ENCODE peak calls at places on chromosomes 6 and 20, in eight cellular contexts. G is Peyer's patch, R is WTC11, V is Caco-2, O is fibroblast of mammary gland, Z is GM12865, I is nephron progenitor cell, N is A549. B is an unnamed sample.

GRCh38 chr6:15250440-15251168 is 4.7 kb downstream of the JARID2 start:
- DNase-seq in Z (no peak), G (no peak), V (no peak), N (no peak), I (no peak), O (no peak), R (no peak), B (no peak)

GRCh38 chr20:52084727-52085126 is 106.9 kb downstream of the ZFP64 start:
- DNase-seq in O (no peak), N (no peak), R (no peak), Z (no peak), V (no peak), I (no peak), G (no peak), B (no peak)

GRCh38 chr6:127952831-127953230 is 52.0 kb upstream of the THEMIS start:
- DNase-seq in N (no peak), R (no peak), I (no peak), O (no peak), Z (no peak), V (no peak), G (no peak), B (no peak)

GRCh38 chr20:63394635-63395455 is 33.7 kb upstream of the CHRNA4 start:
- DNase-seq in O (no peak), V (no peak), G (no peak), Z (no peak), I (no peak), R (no peak), N (no peak), B (no peak)

GRCh38 chr20:47489448-47489872 is 12.2 kb upstream of the NCOA3 start:
- DNase-seq in G (peak; percentile 71), O (no peak), I (no peak), Z (peak; percentile 89), V (no peak), N (no peak), R (no peak), B (no peak)

GRCh38 chr6:49528571-49528970 is 21.9 kb upstream of the C6orf141 start:
- DNase-seq in V (no peak), G (no peak), O (no peak), Z (no peak), R (no peak), I (no peak), N (no peak), B (no peak)

GRCh38 chr6:127457444-127458064 is 1.6 kb downstream of the KIAA0408 start:
- DNase-seq in G (no peak), O (peak; percentile 86), Z (no peak), R (no peak), V (no peak), N (no peak), I (no peak), B (no peak)

GRCh38 chr6:33837971-33838665 is 34.3 kb upstream of the MLN start:
- DNase-seq in N (no peak), Z (no peak), V (no peak), O (peak; percentile 47), R (peak; percentile 49), I (peak; percentile 46), G (no peak), B (no peak)

DNA sequence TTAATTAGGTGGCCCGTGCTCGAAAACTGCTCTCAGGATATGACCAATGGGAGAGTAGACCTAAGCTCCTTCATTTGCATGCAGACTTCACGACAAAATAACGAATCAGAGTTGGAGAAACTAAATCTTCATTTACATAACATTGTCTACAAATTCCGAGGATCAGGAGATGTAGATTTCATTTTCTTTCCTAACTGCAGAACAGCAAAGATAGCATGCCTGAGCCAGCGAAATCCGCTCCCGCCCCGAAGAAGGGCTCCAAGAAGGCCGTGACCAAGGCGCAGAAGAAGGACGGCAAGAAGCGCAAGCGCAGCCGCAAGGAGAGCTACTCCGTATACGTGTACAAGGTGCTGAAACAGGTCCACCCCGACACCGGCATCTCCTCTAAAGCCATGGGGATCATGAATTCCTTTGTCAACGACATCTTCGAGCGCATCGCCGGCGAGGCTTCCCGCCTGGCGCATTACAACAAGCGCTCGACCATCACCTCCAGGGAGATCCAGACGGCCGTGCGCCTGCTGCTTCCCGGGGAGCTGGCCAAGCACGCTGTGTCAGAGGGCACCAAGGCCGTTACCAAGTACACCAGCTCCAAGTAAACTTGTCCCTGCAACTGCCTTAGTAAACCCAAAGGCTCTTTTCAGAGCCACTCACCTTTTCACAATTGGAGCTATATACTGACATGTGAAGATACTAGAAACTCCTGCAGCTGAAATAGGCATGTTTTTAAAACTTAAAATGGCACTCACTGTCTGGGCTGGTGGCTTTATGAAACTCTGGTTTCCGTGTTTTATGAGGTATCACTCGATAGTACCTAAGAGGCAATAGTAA is 96.6 kb downstream of the HFE start:
- DNase-seq in N (no peak), I (peak; percentile 63), V (peak; percentile 63), Z (peak; percentile 82), O (peak; percentile 85), G (peak; percentile 43), R (peak; percentile 74), B (peak; percentile 48)
- TF ChIP-seq CTCF in N (no peak), I (no peak), V (no peak), Z (no peak), O (no peak), G (no peak), R (no peak), B (no peak)

GRCh38 chr20:35340436-35340835 is 48.2 kb upstream of the FAM83C start:
- DNase-seq in I (no peak), O (no peak), Z (no peak), G (no peak), R (no peak), N (no peak), V (no peak), B (no peak)

GRCh38 chr20:35344354-35344837 is 52.2 kb upstream of the FAM83C start:
- DNase-seq in R (no peak), O (peak; percentile 95), V (no peak), Z (no peak), G (no peak), N (no peak), I (no peak), B (no peak)

GRCh38 chr20:35342154-35342769 is 50.0 kb upstream of the FAM83C start:
- DNase-seq in I (no peak), O (peak; percentile 16), G (no peak), Z (no peak), R (peak; percentile 18), N (no peak), V (no peak), B (no peak)

GRCh38 chr20:35339007-35339406 is 46.8 kb upstream of the FAM83C start:
- DNase-seq in I (no peak), N (no peak), V (no peak), O (peak; percentile 98), Z (no peak), R (no peak), G (no peak), B (no peak)

GRCh38 chr20:35341366-35342028 is 49.3 kb upstream of the FAM83C start:
- DNase-seq in O (peak; percentile 27), I (no peak), R (no peak), G (no peak), Z (no peak), V (no peak), N (no peak), B (no peak)
- TF ChIP-seq CTCF in O (no peak), I (no peak), R (no peak), G (no peak), Z (no peak), V (no peak), N (no peak), B (no peak)

DNA sequence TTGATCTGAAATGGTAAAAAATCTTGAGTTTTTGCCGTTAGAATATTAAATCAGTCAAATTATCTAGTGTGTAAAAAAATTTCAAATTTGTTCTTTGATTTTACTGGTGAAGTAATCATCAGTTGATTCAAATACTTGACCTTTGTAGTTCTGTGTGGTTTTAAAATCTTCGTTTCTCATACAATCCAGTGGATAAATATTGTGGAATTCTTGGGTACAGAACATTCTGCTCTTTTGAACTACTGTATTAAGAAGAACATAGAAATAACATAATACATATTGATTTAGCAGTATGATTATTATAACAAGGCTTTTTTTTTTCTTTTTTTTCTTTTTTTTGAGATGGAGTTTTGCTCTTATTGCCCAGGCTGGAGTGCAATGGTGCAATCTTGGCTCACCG is 491.8 kb downstream of the CD109 start:
- DNase-seq in N (no peak), O (no peak), I (no peak), R (no peak), G (no peak), Z (no peak), V (no peak), B (no peak)
- TF ChIP-seq CTCF in N (no peak), O (no peak), I (no peak), R (no peak), G (no peak), Z (no peak), V (no peak), B (no peak)

DNA sequence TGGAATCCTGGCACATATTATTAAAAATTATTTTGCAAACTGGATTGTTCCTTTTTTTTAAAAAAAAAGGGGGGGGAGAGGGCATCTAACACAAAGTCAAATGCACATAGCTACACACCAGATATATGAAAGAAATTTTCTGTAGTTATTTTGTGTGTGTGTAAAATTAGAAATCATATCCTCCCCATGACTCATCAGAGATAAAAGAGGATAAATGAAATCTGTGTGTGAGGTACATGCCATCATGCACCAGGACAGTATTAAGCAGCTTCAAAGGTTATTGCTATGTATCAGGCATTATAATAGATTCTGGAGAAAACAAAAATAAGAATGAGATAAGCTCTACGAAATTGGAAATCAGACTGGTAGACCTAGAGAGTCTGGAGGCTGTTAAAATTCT is 5.2 kb downstream of the BTBD9 start:
- DNase-seq in I (no peak), N (no peak), V (no peak), O (no peak), R (no peak), G (no peak), Z (no peak), B (no peak)
- TF ChIP-seq CTCF in I (no peak), N (no peak), V (no peak), O (no peak), R (no peak), G (no peak), Z (no peak), B (no peak)

B was measured in GM20000.